ENCODE peak calls at places on chromosomes 4 and X, in seven cellular contexts. S is transverse colon, N is IMR-90, M is upper lobe of left lung, L is uterus, B is suprapubic skin, V is A549. X is an unnamed sample.

GRCh38 chrX:47651043-47651905 is 911 bp upstream of the ELK1 start:
- DNase-seq in V (no peak), S (no peak), B (no peak), N (no peak), M (no peak), L (no peak), X (no peak)

GRCh38 chrX:72308209-72308565 is 2.5 kb upstream of the CITED1 start:
- DNase-seq in N (no peak), M (no peak), V (no peak), L (no peak), B (no peak), S (no peak), X (no peak)

GRCh38 chr4:20326977-20327376 is 75.3 kb downstream of the SLIT2 start:
- DNase-seq in M (no peak), L (no peak), N (peak), V (no peak), B (no peak), S (no peak), X (no peak)

GRCh38 chrX:116436358-116436816 is at the start of gene SLC6A14:
- DNase-seq in N (no peak), B (no peak), S (peak), L (no peak), V (peak), M (no peak), X (no peak)

GRCh38 chr4:187606581-187606980 is 389.0 kb upstream of the ZFP42 start:
- DNase-seq in L (no peak), B (no peak), M (no peak), V (peak), N (peak), S (peak), X (no peak)

GRCh38 chr4:683982-684571 is 4.9 kb downstream of the SLC49A3 start:
- DNase-seq in M (peak), N (peak), S (peak), B (peak), L (no peak), V (peak), X (peak)

GRCh38 chrX:154446430-154446829 is 2.5 kb downstream of the FAM50A start:
- DNase-seq in B (no peak), M (no peak), L (no peak), V (no peak), N (no peak), S (no peak), X (no peak)

GRCh38 chr4:153420361-153420760 is 45.8 kb upstream of the TMEM131L start:
- DNase-seq in B (no peak), S (no peak), N (no peak), V (no peak), L (no peak), M (no peak), X (no peak)

GRCh38 chr4:42271096-42271495 is 118.6 kb upstream of the BEND4 start:
- DNase-seq in S (no peak), V (no peak), N (no peak), M (no peak), B (no peak), L (no peak), X (no peak)

GRCh38 chrX:136204571-136204970 is 46.6 kb downstream of the MAP7D3 start:
- DNase-seq in S (peak), M (no peak), V (peak), L (no peak), B (peak), N (peak), X (no peak)

GRCh38 chrX:25976683-25977310 is 161.3 kb upstream of the MAGEB18 start:
- DNase-seq in V (no peak), M (no peak), B (no peak), S (no peak), L (no peak), N (no peak), X (no peak)

GRCh38 chr4:148693913-148694649 is 251.9 kb upstream of the NR3C2 start:
- DNase-seq in V (no peak), N (no peak), M (no peak), L (no peak), S (peak), B (no peak), X (no peak)

GRCh38 chr4:88033309-88033708 is 25.9 kb downstream of the PKD2 start:
- DNase-seq in M (no peak), B (no peak), L (no peak), S (peak), V (peak), N (peak), X (peak)

GRCh38 chrX:87728024-87728423 is 210.4 kb downstream of the KLHL4 start:
- DNase-seq in N (no peak), S (no peak), M (peak), L (no peak), V (no peak), B (no peak), X (no peak)

GRCh38 chr4:121016630-121017029 is 55.7 kb downstream of the NDNF start:
- DNase-seq in S (no peak), B (no peak), M (no peak), N (no peak), V (no peak), L (no peak), X (no peak)

GRCh38 chr4:41935652-41936021 is 408 bp downstream of the TMEM33 start:
- DNase-seq in V (peak), S (no peak), M (no peak), B (no peak), L (no peak), N (peak), X (peak)

GRCh38 chrX:19765628-19766027 is 121.8 kb downstream of the SH3KBP1 start:
- DNase-seq in S (no peak), M (no peak), V (no peak), N (no peak), B (no peak), L (no peak), X (no peak)

GRCh38 chrX:135327299-135327698 is 18.0 kb downstream of the ETDC start:
- DNase-seq in M (no peak), B (no peak), S (no peak), V (peak), N (peak), L (no peak), X (peak)

GRCh38 chr4:55136634-55137033 is 11.2 kb upstream of the KDR start:
- DNase-seq in M (no peak), S (no peak), B (no peak), L (no peak), V (no peak), N (no peak), X (no peak)

GRCh38 chr4:8725071-8725841 is 132.7 kb downstream of the CPZ start:
- DNase-seq in N (no peak), L (peak), B (peak), M (peak), V (no peak), S (peak), X (peak)

GRCh38 chr4:105461221-105462041 is 12.4 kb downstream of the PPA2 start:
- DNase-seq in V (no peak), B (no peak), L (no peak), M (no peak), S (no peak), N (no peak), X (no peak)

GRCh38 chrX:19674041-19674769 is 158.9 kb upstream of the MAP3K15 start:
- DNase-seq in V (no peak), L (no peak), M (no peak), S (no peak), N (no peak), B (no peak), X (no peak)

GRCh38 chr4:182928061-182928460 is 10.9 kb upstream of the DCTD start:
- DNase-seq in B (no peak), M (no peak), V (peak), N (no peak), L (no peak), S (no peak), X (no peak)

GRCh38 chrX:108199691-108200090 is 108.1 kb downstream of the ATG4A start:
- DNase-seq in B (no peak), M (no peak), L (no peak), N (peak), S (no peak), V (peak), X (peak)

GRCh38 chrX:130543603-130544002 is 141.8 kb downstream of the RBMX2 start:
- DNase-seq in N (no peak), M (no peak), L (no peak), S (no peak), B (no peak), V (no peak), X (no peak)

GRCh38 chr4:70463335-70463734 is 8.7 kb upstream of the MUC7 start:
- DNase-seq in N (no peak), V (no peak), S (no peak), L (no peak), B (no peak), M (no peak), X (no peak)

GRCh38 chr4:67658302-67658701 is 42.7 kb downstream of the UBA6 start:
- DNase-seq in B (no peak), L (no peak), V (no peak), N (no peak), S (no peak), M (no peak), X (no peak)

GRCh38 chrX:7120578-7121219 is 26.8 kb upstream of the STS start:
- DNase-seq in L (no peak), S (peak), B (no peak), V (peak), N (peak), M (no peak), X (no peak)

GRCh38 chr4:1360423-1361283 is 13.6 kb downstream of the UVSSA start:
- DNase-seq in L (no peak), V (no peak), N (peak), S (no peak), B (no peak), M (peak), X (peak)

GRCh38 chrX:150544222-150544787 is 24.1 kb upstream of the MTM1 start:
- DNase-seq in S (peak), B (no peak), M (no peak), N (no peak), L (no peak), V (peak), X (no peak)

GRCh38 chr4:83252782-83253405 is 31.7 kb downstream of the COQ2 start:
- DNase-seq in V (peak), N (peak), M (no peak), B (no peak), L (no peak), S (peak), X (peak)

GRCh38 chr4:67103001-67103737 is 442.1 kb downstream of the CENPC start:
- DNase-seq in M (no peak), N (no peak), S (no peak), V (peak), L (no peak), B (no peak), X (no peak)

GRCh38 chrX:74613350-74614192 is 853 bp downstream of the RLIM start:
- DNase-seq in S (peak), B (no peak), L (no peak), N (peak), M (no peak), V (peak), X (peak)

GRCh38 chr4:180635276-180635675 is 1607.9 kb upstream of the TENM3 start:
- DNase-seq in V (no peak), M (no peak), S (no peak), N (no peak), B (no peak), L (no peak), X (peak)

GRCh38 chr4:99390060-99390459 is 37.5 kb upstream of the ADH1C start:
- DNase-seq in M (no peak), N (peak), L (no peak), V (no peak), S (no peak), B (no peak), X (no peak)

GRCh38 chr4:1466034-1466960 is 60.1 kb upstream of the NKX1-1 start:
- DNase-seq in M (no peak), B (no peak), L (peak), N (no peak), S (no peak), V (no peak), X (no peak)

GRCh38 chr4:15006416-15007024 is 4.2 kb downstream of the CPEB2 start:
- DNase-seq in S (no peak), M (no peak), L (no peak), V (no peak), B (no peak), N (peak), X (no peak)

GRCh38 chrX:66016905-66017658 is 22.8 kb downstream of the VSIG4 start:
- DNase-seq in L (no peak), S (no peak), V (no peak), N (no peak), M (no peak), B (no peak), X (no peak)

GRCh38 chrX:66014560-66014959 is 25.3 kb downstream of the VSIG4 start:
- DNase-seq in L (no peak), V (no peak), S (no peak), B (no peak), M (no peak), N (no peak), X (no peak)

GRCh38 chrX:66014084-66014483 is 25.8 kb downstream of the VSIG4 start:
- DNase-seq in V (no peak), B (no peak), L (no peak), M (no peak), N (no peak), S (no peak), X (no peak)

GRCh38 chrX:66015906-66016689 is 23.8 kb downstream of the VSIG4 start:
- DNase-seq in V (no peak), M (no peak), B (no peak), L (no peak), N (no peak), S (no peak), X (no peak)

DNA sequence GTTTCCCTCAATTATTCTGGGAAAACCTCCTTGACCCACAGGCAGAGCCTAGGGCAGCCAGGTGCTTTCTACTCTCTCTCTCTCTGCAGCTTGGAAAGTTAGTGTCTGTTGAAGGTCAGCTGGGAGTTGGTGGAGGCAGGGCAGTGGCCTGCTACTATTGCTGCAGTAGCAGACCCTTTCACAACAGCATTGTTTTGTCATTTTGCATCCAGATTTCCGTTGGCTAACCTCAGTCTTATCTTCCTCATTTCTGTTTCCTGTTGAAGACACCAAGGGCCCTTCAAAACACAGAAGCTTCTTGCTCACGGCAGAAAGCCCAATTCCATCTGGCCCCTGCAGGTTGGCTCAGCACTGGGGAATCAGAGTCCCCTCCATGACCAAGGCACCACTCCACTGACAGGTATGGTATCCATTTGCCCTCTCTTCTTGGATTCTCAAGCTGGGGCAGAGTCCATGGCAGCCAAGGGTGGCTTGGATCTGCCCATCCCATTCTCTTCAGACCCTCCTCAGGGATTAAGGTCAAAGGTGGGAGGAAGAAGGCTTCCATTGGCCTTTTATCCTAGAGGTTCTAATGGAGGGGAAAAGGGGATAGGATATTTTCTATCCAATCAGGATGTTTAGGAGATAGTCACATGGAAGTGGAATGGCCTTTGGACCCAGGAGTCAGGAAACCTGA is 24.6 kb downstream of the VSIG4 start:
- DNase-seq in B (no peak), V (no peak), N (no peak), L (no peak), M (no peak), S (peak), X (peak)
- TF ChIP-seq POLR2A in B (no peak), V (no peak), N (no peak), L (no peak), M (no peak), S (peak), X (no peak)

GRCh38 chr4:184028571-184028996 is 123.5 kb downstream of the STOX2 start:
- DNase-seq in N (no peak), B (no peak), M (no peak), V (no peak), L (no peak), S (no peak), X (no peak)
- H3K27ac ChIP-seq in N (no peak), B (no peak), M (peak), V (no peak), L (no peak), S (no peak), X (no peak)

GRCh38 chr4:169485791-169486742 is 126.3 kb downstream of the NEK1 start:
- DNase-seq in N (peak), V (peak), B (no peak), M (no peak), S (peak), L (peak), X (peak)
- TF ChIP-seq CTCF in N (peak), V (peak), B (peak), M (peak), S (peak), L (peak), X (peak)

DNA sequence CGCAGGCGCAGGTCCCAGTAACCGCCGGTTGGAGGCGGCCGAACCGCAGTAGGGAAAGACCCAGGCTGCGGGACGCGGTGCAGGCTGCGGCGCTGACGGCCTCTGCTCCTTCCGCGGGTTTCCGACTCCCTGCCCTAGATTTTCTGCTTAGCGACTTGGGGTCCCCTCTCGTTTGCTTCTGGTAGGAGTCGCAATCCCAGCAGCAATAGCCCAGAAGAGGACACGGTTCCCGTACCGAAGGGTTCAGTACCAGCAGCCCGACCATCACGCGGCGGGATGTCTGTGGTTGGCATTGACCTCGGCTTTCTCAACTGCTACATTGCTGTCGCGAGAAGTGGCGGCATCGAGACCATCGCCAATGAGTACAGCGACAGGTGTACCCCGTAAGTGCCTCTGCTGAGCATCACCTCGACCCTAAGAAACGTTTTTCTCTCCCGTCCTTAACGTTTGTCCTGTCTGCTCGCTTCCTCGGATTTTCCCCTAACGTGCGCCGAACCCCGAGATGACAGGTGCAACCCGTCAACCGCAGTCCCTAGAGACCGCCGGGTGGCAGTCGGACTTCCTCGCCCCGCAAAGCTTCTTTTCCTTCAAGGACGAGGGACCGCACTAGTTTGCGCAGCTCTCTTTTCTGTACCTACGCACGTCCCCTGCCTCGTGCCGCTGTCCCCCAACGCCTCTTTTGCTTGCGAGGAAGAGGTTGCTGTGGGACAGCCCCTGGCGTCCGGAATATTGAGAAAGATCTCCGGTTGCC is at the start of gene HSPA4L:
- DNase-seq in N (peak), M (peak), B (peak), S (peak), L (peak), V (peak), X (peak)
- TF ChIP-seq POLR2A in N (peak), M (no peak), B (no peak), S (peak), L (peak), V (peak), X (peak)

GRCh38 chr4:76377481-76377901 is 43.5 kb downstream of the CCDC158 start:
- DNase-seq in B (no peak), S (no peak), N (no peak), V (peak), M (no peak), L (no peak), X (no peak)

GRCh38 chr4:76377922-76378321 is 43.0 kb downstream of the CCDC158 start:
- DNase-seq in S (peak), V (peak), N (peak), M (no peak), B (no peak), L (no peak), X (peak)

GRCh38 chr4:76374744-76375143 is 46.2 kb downstream of the CCDC158 start:
- DNase-seq in V (no peak), M (no peak), N (no peak), S (no peak), B (no peak), L (no peak), X (no peak)

GRCh38 chr4:76375703-76376102 is 45.2 kb downstream of the CCDC158 start:
- DNase-seq in V (no peak), S (no peak), M (no peak), L (no peak), N (no peak), B (no peak), X (no peak)

DNA sequence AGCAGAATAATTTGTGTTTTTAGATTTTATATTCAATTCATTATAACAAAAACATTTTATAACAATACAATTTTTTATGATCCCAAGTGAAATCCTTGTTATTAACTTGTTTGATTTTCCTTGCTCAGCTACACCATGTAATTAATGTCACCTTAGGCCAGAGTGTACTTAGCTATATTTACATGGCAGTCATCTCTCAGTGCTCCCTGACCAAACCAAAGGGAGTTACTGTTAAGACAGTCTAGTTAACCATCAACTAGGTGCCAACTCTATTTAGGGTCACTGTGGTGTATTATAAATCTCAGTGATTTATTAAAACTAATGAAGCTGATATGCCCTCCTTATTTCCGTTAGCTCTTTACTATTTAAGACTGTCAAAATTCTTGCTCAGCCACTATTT is 44.4 kb downstream of the CCDC158 start:
- DNase-seq in L (no peak), B (no peak), M (no peak), N (no peak), V (peak), S (no peak), X (no peak)
- H3K27ac ChIP-seq in L (no peak), B (no peak), M (no peak), N (no peak), V (peak), S (no peak), X (no peak)